ENCODE peak calls at places on chromosomes 16 and 17, in seven cellular contexts. P is activated CD8-positive, alpha-beta memory T cell treated with anti-CD3 and anti-CD28 coated beads for 4 hours; U is posterior vena cava; A is stimulated activated CD8-positive, alpha-beta memory T cell treated with anti-CD3 and anti-CD28 coated beads, Interleukin-4, amount 100 ng/mL, for 1 hour; S is Calu3; T is KG1; B is lower leg skin. D is an unnamed sample.
A peak's percentile ranks its signal among the peaks of the same experiment; 100 is the strongest.

GRCh38 chr16:2495041-2495440 is 18.7 kb upstream of the ATP6V0C start:
- DNase-seq in P (no peak), U (no peak), A (no peak), S (no peak), T (no peak), B (no peak), D (no peak)

GRCh38 chr16:47888142-47888541 is 267.7 kb downstream of the ABCC12 start:
- DNase-seq in P (no peak), U (no peak), A (no peak), S (peak; percentile 32), T (no peak), B (no peak), D (peak; percentile 68)

GRCh38 chr17:19270951-19271611 is 33.9 kb downstream of the EPN2 start:
- DNase-seq in P (no peak), U (no peak), A (no peak), S (no peak), T (no peak), B (no peak), D (no peak)

GRCh38 chr17:42097691-42098661 is at the start of gene ZNF385C:
- DNase-seq in P (no peak), U (no peak), A (no peak), S (peak; percentile 54), T (no peak), B (no peak), D (no peak)

GRCh38 chr16:31528726-31529397 is 1.2 kb downstream of the AHSP start:
- DNase-seq in P (no peak), U (no peak), A (no peak), S (no peak), T (no peak), B (no peak), D (peak; percentile 68)

GRCh38 chr16:88764913-88765349 is 20.1 kb downstream of the PIEZO1 start:
- DNase-seq in P (no peak), U (no peak), A (no peak), S (peak; percentile 98), T (no peak), B (no peak), D (no peak)

GRCh38 chr17:36657763-36658490 is 56.5 kb downstream of the MRM1 start:
- DNase-seq in P (no peak), U (no peak), A (no peak), S (peak; percentile 63), T (no peak), B (no peak), D (no peak)

GRCh38 chr17:78484300-78485159 is 92.7 kb downstream of the DNAH17 start:
- DNase-seq in P (no peak), U (peak; percentile 79), A (peak; percentile 31), S (peak; percentile 65), T (no peak), B (no peak), D (peak; percentile 19)

GRCh38 chr17:75755205-75755901 is 9.6 kb downstream of the GALK1 start:
- DNase-seq in P (no peak), U (no peak), A (no peak), S (no peak), T (no peak), B (no peak), D (no peak)

GRCh38 chr16:86594712-86595111 is 16.4 kb downstream of the FOXL1 start:
- DNase-seq in P (no peak), U (no peak), A (no peak), S (no peak), T (no peak), B (no peak), D (no peak)

GRCh38 chr17:31388351-31388750 is 3.1 kb upstream of the RAB11FIP4 start:
- DNase-seq in P (no peak), U (no peak), A (no peak), S (no peak), T (no peak), B (no peak), D (no peak)

GRCh38 chr17:12599185-12599920 is 66.3 kb upstream of the MYOCD start:
- DNase-seq in P (no peak), U (no peak), A (no peak), S (no peak), T (no peak), B (no peak), D (no peak)

D was measured in AG10803.